ENCODE peak calls at places on chromosomes 11 and 22, in ten cellular contexts. D is GM23338, L is left ventricle myocardium inferior, Q is kidney, R is astrocyte of the spinal cord, B is neuronal stem cell, H is epithelial cell of esophagus, P is esophagus squamous epithelium, K is right lobe of liver, U is cardiac muscle cell. V is an unnamed sample.

GRCh38 chr11:128291043-128291442 is 296.3 kb downstream of the ETS1 start:
- DNase-seq in R (no peak), U (no peak), K (no peak), L (no peak), D (no peak), B (no peak), P (no peak), Q (no peak), H (no peak), V (no peak)

GRCh38 chr22:30286331-30286730 is 3.0 kb downstream of the CASTOR1 start:
- DNase-seq in R (no peak), L (no peak), U (no peak), K (no peak), H (no peak), D (no peak), B (no peak), P (no peak), Q (no peak), V (peak)

GRCh38 chr11:21142007-21142406 is 472.6 kb downstream of the NELL1 start:
- DNase-seq in L (no peak), K (no peak), Q (no peak), U (peak), P (no peak), D (peak), R (no peak), B (no peak), H (peak), V (no peak)

GRCh38 chr22:38397189-38398097 is 57.6 kb downstream of the KCNJ4 start:
- DNase-seq in Q (peak), B (peak), K (no peak), P (no peak), R (peak), L (peak), U (peak), H (peak), D (peak), V (peak)

GRCh38 chr22:19359554-19360299 is 68.2 kb upstream of the CLTCL1 start:
- DNase-seq in B (no peak), D (no peak), L (no peak), R (no peak), U (no peak), Q (no peak), K (no peak), P (no peak), H (no peak), V (no peak)

GRCh38 chr11:115005663-115006062 is 327.3 kb downstream of the NXPE2 start:
- DNase-seq in P (no peak), B (no peak), D (no peak), H (no peak), Q (no peak), R (no peak), L (no peak), K (no peak), U (no peak), V (no peak)

GRCh38 chr22:20136603-20136873 is 4.9 kb downstream of the ZDHHC8 start:
- DNase-seq in Q (no peak), L (no peak), H (no peak), R (no peak), P (no peak), B (no peak), D (no peak), K (no peak), U (no peak), V (no peak)

GRCh38 chr11:12599408-12600143 is 74.6 kb upstream of the TEAD1 start:
- DNase-seq in R (no peak), B (peak), D (peak), H (peak), U (peak), L (peak), P (no peak), K (peak), Q (peak), V (peak)

GRCh38 chr11:16082532-16083055 is 273.8 kb downstream of the SOX6 start:
- DNase-seq in L (no peak), R (no peak), K (no peak), H (no peak), U (no peak), P (no peak), B (no peak), D (no peak), Q (no peak), V (no peak)

GRCh38 chr11:112179601-112180000 is 4.3 kb downstream of the BCO2 start:
- DNase-seq in R (no peak), U (no peak), B (no peak), P (no peak), H (no peak), Q (no peak), K (no peak), D (no peak), L (no peak), V (no peak)

GRCh38 chr22:35638408-35638807 is 9.8 kb upstream of the APOL6 start:
- DNase-seq in H (no peak), K (no peak), R (peak), U (peak), Q (peak), L (peak), D (no peak), P (no peak), B (no peak), V (peak)

GRCh38 chr22:32949719-32950118 is 108.5 kb downstream of the SYN3 start:
- DNase-seq in Q (no peak), R (no peak), B (no peak), U (peak), H (no peak), K (no peak), L (no peak), P (no peak), D (no peak), V (no peak)

GRCh38 chr11:62400760-62401159 is 18.1 kb upstream of the SCGB1A1 start:
- DNase-seq in R (peak), D (no peak), Q (peak), K (no peak), L (peak), H (no peak), P (no peak), B (no peak), U (peak), V (peak)

GRCh38 chr11:96306933-96307747 is 35.9 kb downstream of the MAML2 start:
- DNase-seq in K (no peak), B (peak), U (peak), L (peak), R (peak), H (peak), P (peak), Q (peak), D (peak), V (peak)

GRCh38 chr11:68992743-68993255 is 12.0 kb upstream of the MRGPRD start:
- DNase-seq in U (no peak), H (no peak), Q (peak), P (no peak), L (no peak), D (no peak), B (no peak), K (no peak), R (no peak), V (peak)

GRCh38 chr11:36492724-36493304 is 17.3 kb downstream of the TRAF6 start:
- DNase-seq in U (peak), H (peak), D (peak), R (peak), Q (no peak), B (peak), P (no peak), L (no peak), K (no peak), V (no peak)

GRCh38 chr11:60905047-60905446 is 1.3 kb downstream of the PRPF19 start:
- DNase-seq in R (no peak), P (no peak), L (no peak), Q (no peak), D (no peak), H (peak), K (no peak), U (no peak), B (no peak), V (no peak)

GRCh38 chr22:36191106-36191836 is 10.3 kb downstream of the APOL4 start:
- DNase-seq in U (no peak), R (peak), L (peak), H (no peak), Q (peak), P (no peak), D (no peak), B (no peak), K (no peak), V (peak)

GRCh38 chr11:35418847-35419712 is at the start of gene SLC1A2:
- DNase-seq in L (no peak), R (peak), H (peak), U (peak), B (peak), Q (no peak), P (no peak), D (peak), K (no peak), V (peak)

GRCh38 chr11:43507171-43507570 is 148.5 kb downstream of the TTC17 start:
- DNase-seq in H (no peak), R (no peak), K (no peak), B (no peak), D (no peak), U (no peak), Q (no peak), P (no peak), L (no peak), V (no peak)

GRCh38 chr22:37654556-37655251 is 3.8 kb upstream of the PDXP start:
- DNase-seq in U (no peak), Q (no peak), K (no peak), R (no peak), B (no peak), H (no peak), L (no peak), D (no peak), P (no peak), V (no peak)

GRCh38 chr22:37827056-37827455 is 3.9 kb downstream of the GALR3 start:
- DNase-seq in D (no peak), R (no peak), B (no peak), H (no peak), U (no peak), P (no peak), K (no peak), L (peak), Q (no peak), V (peak)

GRCh38 chr11:84871116-84871515 is 756.0 kb downstream of the DLG2 start:
- DNase-seq in K (no peak), Q (no peak), P (no peak), D (no peak), H (no peak), U (no peak), L (no peak), B (no peak), R (peak), V (no peak)

GRCh38 chr11:68870470-68870869 is 28.8 kb upstream of the CPT1A start:
- DNase-seq in D (peak), H (no peak), R (no peak), L (no peak), Q (no peak), B (no peak), K (peak), U (peak), P (no peak), V (no peak)

GRCh38 chr11:132817387-132817786 is 714.9 kb downstream of the OPCML start:
- DNase-seq in P (no peak), B (no peak), U (no peak), D (no peak), H (no peak), Q (no peak), L (no peak), K (no peak), R (no peak), V (no peak)

GRCh38 chr11:8719260-8720190 is 36.9 kb downstream of the RPL27A start:
- DNase-seq in H (peak), B (no peak), P (no peak), Q (peak), U (no peak), K (no peak), R (peak), L (peak), D (no peak), V (peak)

GRCh38 chr11:103995896-103996295 is 40.5 kb upstream of the DDI1 start:
- DNase-seq in R (no peak), P (no peak), H (no peak), L (no peak), K (no peak), B (no peak), U (no peak), Q (no peak), D (no peak), V (no peak)

GRCh38 chr11:17767914-17768313 is 33.3 kb downstream of the KCNC1 start:
- DNase-seq in B (no peak), R (no peak), P (no peak), D (no peak), L (no peak), Q (peak), K (peak), H (no peak), U (no peak), V (no peak)

GRCh38 chr22:26778372-26778771 is 121.0 kb downstream of the MIAT start:
- DNase-seq in H (no peak), B (no peak), U (no peak), Q (no peak), K (no peak), R (no peak), L (no peak), P (no peak), D (no peak), V (no peak)

GRCh38 chr11:123407124-123407995 is 22.7 kb upstream of the GRAMD1B start:
- DNase-seq in P (no peak), Q (no peak), K (no peak), H (peak), D (peak), R (peak), B (peak), U (peak), L (peak), V (peak)

GRCh38 chr11:93512073-93512475 is 31.1 kb downstream of the SMCO4 start:
- DNase-seq in R (no peak), L (no peak), U (no peak), P (no peak), H (no peak), B (no peak), K (no peak), Q (no peak), D (no peak), V (no peak)

DNA sequence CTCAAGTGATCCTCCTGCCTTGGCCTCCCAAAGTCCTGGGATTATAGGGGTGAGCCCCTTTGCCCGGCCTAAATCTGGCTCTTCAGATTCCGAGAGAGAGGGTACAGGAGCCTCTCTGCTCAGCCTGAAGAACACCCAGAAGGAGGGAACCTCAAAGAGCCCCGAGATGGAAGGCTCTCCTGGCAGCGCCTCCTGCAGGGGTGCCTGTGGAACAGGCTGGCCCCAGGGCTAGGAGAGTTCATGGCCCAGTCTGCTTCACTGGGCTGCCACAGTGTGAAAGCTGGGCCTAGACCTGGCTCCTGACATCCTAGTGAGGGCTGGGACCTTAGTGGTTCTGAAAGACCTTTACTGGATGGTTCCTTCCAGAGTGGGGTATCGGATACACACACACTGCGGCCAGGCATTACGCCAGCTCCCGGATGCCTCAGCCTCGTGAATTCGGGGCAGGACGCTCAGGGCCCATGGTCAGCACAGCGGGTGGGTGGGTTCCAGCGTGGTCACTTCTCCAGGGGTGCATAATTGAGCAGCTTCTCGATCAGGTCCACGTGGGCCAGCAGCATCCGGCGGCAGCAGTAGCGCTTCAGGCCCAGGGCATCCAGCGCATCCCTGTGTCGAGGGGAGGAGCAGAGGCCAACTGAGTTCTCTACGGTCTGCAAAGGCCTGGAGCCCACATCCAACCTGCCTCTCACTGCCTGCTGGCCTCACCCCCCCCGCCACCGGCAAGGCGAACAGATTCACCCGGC is 2.3 kb downstream of the POLR2L start:
- DNase-seq in L (no peak), U (no peak), R (no peak), Q (no peak), H (peak), K (no peak), D (no peak), P (no peak), B (no peak), V (no peak)
- H3K4me3 ChIP-seq in L (peak), U (no peak), R (no peak), Q (no peak), H (peak), K (no peak), D (peak), P (peak), B (no peak), V (no peak)

GRCh38 chr11:1845095-1845429 is 6.3 kb downstream of the TNNI2 start:
- DNase-seq in K (no peak), L (no peak), P (no peak), B (no peak), D (no peak), U (no peak), R (no peak), Q (no peak), H (no peak), V (no peak)

GRCh38 chr11:1847006-1847735 is 5.7 kb upstream of the LSP1 start:
- DNase-seq in R (no peak), B (no peak), P (no peak), K (no peak), U (no peak), L (no peak), D (no peak), Q (peak), H (no peak), V (peak)

GRCh38 chr11:1844221-1845094 is 5.7 kb downstream of the TNNI2 start:
- DNase-seq in P (no peak), H (peak), R (peak), K (peak), B (no peak), L (peak), Q (peak), D (no peak), U (no peak), V (peak)

GRCh38 chr11:1846453-1846932 is 6.4 kb upstream of the LSP1 start:
- DNase-seq in B (no peak), Q (no peak), K (peak), U (no peak), L (no peak), R (no peak), H (no peak), D (no peak), P (no peak), V (no peak)

DNA sequence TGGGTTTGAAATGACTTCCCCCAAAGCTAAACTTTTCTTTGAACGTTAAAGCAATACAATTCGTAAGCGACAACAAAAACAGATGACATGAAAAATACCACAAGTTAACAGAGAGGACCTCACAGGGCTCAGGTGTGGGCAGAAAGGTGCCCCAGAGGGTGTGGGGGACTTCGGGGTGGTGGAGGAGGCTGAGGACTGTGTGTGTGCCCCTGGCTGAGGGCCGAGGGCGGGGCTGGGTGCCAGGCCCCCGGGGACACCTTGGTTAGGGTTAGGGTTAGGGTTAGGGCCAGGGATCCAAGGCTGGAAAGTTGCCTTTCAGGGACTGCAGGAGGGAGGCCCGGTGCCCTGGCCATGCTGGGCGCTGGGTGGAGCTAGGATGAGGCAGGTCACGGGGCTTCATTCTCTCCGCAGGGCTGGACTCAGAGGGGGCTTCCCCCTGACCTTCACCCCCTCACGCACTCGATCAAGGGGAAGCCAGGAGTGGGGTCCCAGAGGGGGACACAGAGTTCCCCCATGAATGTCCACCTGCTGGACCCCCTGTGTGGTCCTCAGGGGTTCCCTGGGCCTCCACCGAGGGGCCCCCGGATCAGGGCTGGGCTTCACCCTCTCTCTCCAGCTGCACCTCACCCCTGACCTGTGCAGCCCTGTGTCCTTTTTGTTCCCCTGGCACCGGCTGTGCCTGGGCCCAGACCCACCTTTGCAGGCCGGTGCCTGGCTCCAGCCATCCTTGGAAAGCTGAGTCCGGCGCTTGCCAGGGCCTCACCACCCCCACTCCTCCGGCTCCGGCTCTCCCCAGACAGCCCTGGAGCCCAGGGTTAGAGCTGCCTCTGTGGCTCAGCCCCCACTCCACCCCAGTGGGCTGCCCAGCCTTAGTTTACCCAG is 7.0 kb downstream of the TNNI2 start:
- DNase-seq in L (no peak), R (no peak), K (peak), Q (peak), D (no peak), P (no peak), U (no peak), H (no peak), B (no peak), V (no peak)
- H3K4me3 ChIP-seq in L (no peak), R (no peak), K (no peak), Q (no peak), D (no peak), P (no peak), U (no peak), H (no peak), B (no peak), V (no peak)

GRCh38 chr11:67057410-67057757 is 737 bp downstream of the RHOD start:
- DNase-seq in P (no peak), U (no peak), R (no peak), D (no peak), K (no peak), L (no peak), H (no peak), B (no peak), Q (no peak), V (peak)
- H3K4me3 ChIP-seq in P (peak), U (peak), R (peak), D (peak), K (peak), L (peak), H (peak), B (no peak), Q (peak), V (peak)

GRCh38 chr11:101126551-101127347 is 2.9 kb downstream of the PGR start:
- DNase-seq in R (peak), D (peak), P (no peak), H (no peak), L (peak), Q (peak), B (peak), U (peak), K (no peak), V (peak)
- H3K4me3 ChIP-seq in R (peak), D (peak), P (peak), H (no peak), L (peak), Q (peak), B (peak), U (peak), K (peak), V (peak)

GRCh38 chr11:1400168-1401000 is 10.7 kb downstream of the BRSK2 start:
- DNase-seq in D (no peak), L (no peak), R (no peak), B (no peak), P (no peak), Q (peak), K (no peak), U (no peak), H (no peak), V (peak)
- H3K4me3 ChIP-seq in D (no peak), L (no peak), R (no peak), B (no peak), P (no peak), Q (no peak), K (no peak), U (no peak), H (no peak), V (no peak)

V was measured in right cardiac atrium.